ENCODE peak calls at places on chromosomes 13 and 19, in six cellular contexts. W is non-pigmented ciliary epithelial cell; J is fibroblast of lung; M is immature natural killer cell; R is T1000; I is activated CD4-positive, alpha-beta T cell treated with anti-CD3 and anti-CD28 coated beads, Interleukin-2, amount 50 U/mL, for 24 hours. T is an unnamed sample.

GRCh38 chr19:2140193-2140545 is 11.2 kb downstream of the AP3D1 start:
- DNase-seq in M (no peak), R (no peak), W (no peak), J (no peak), I (no peak), T (no peak)

GRCh38 chr19:1079566-1080111 is 12.7 kb downstream of the ARHGAP45 start:
- DNase-seq in W (no peak), J (no peak), I (no peak), R (no peak), M (no peak), T (peak)

GRCh38 chr19:36115453-36116343 is at the start of gene TBCB:
- DNase-seq in J (no peak), W (no peak), I (peak), M (no peak), R (no peak), T (peak)

GRCh38 chr13:40379794-40380608 is 286.4 kb downstream of the FOXO1 start:
- DNase-seq in W (no peak), J (no peak), R (no peak), I (no peak), M (no peak), T (no peak)

GRCh38 chr13:36344173-36344572 is 2.0 kb downstream of the SPART start:
- DNase-seq in J (peak), I (no peak), W (no peak), R (no peak), M (no peak), T (no peak)

GRCh38 chr19:2494447-2495129 is 18.7 kb downstream of the GADD45B start:
- DNase-seq in W (no peak), M (peak), I (no peak), R (peak), J (peak), T (peak)

GRCh38 chr19:44968118-44968517 is 12.9 kb downstream of the CLPTM1 start:
- DNase-seq in I (no peak), W (no peak), J (no peak), M (no peak), R (no peak), T (no peak)

GRCh38 chr13:111184685-111185401 is 69.7 kb downstream of the ARHGEF7 start:
- DNase-seq in M (peak), J (no peak), R (no peak), W (no peak), I (no peak), T (peak)

GRCh38 chr13:80173224-80173623 is 167.7 kb downstream of the SPRY2 start:
- DNase-seq in M (no peak), R (no peak), I (no peak), W (no peak), J (no peak), T (no peak)

GRCh38 chr19:54017266-54017665 is 25.8 kb downstream of the CACNG6 start:
- DNase-seq in M (no peak), I (no peak), W (no peak), R (no peak), J (peak), T (no peak)

GRCh38 chr13:102940143-102940542 is 94.3 kb downstream of the ERCC5 start:
- DNase-seq in I (no peak), M (no peak), W (no peak), R (no peak), J (no peak), T (no peak)

GRCh38 chr13:39777527-39778061 is 122.1 kb downstream of the COG6 start:
- DNase-seq in R (peak), M (no peak), J (peak), I (no peak), W (peak), T (peak)

GRCh38 chr19:1106841-1107654 is 3.3 kb downstream of the GPX4 start:
- DNase-seq in M (no peak), I (no peak), W (no peak), R (peak), J (peak), T (no peak)